ENCODE peak calls at places on chromosomes 12 and 14, in nine cellular contexts. One of them, this sample, is unnamed. For H3K4me1, the result is how much of the 10 kb centered on the place peaks cover.

GRCh38 chr12:53748072-53748840 is 3.5 kb downstream of the CISTR start:
- DNase-seq in body of pancreas: no peak
- DNase-seq in upper lobe of right lung: no peak
- DNase-seq in Peyer's patch: no peak
- DNase-seq in transverse colon: no peak
- DNase-seq in osteoblast: no peak
- DNase-seq in left ventricle myocardium inferior: no peak
- DNase-seq in A673: no peak
- DNase-seq in fibroblast of lung: no peak
- DNase-seq in this sample: no peak

GRCh38 chr14:36996133-36996856 is 176.1 kb downstream of the SLC25A21 start:
- DNase-seq in upper lobe of right lung: no peak
- DNase-seq in body of pancreas: no peak
- DNase-seq in A673: no peak
- DNase-seq in left ventricle myocardium inferior: no peak
- DNase-seq in osteoblast: no peak
- DNase-seq in Peyer's patch: no peak
- DNase-seq in fibroblast of lung: peak
- DNase-seq in transverse colon: no peak
- DNase-seq in this sample: peak

GRCh38 chr14:50864911-50865310 is 6.9 kb upstream of the ABHD12B start:
- DNase-seq in Peyer's patch: no peak
- DNase-seq in upper lobe of right lung: no peak
- DNase-seq in fibroblast of lung: no peak
- DNase-seq in A673: peak
- DNase-seq in left ventricle myocardium inferior: no peak
- DNase-seq in body of pancreas: no peak
- DNase-seq in transverse colon: no peak
- DNase-seq in osteoblast: peak
- DNase-seq in this sample: no peak

GRCh38 chr14:66117600-66117999 is 368.6 kb upstream of the CCDC196 start:
- DNase-seq in Peyer's patch: no peak
- DNase-seq in upper lobe of right lung: no peak
- DNase-seq in transverse colon: no peak
- DNase-seq in fibroblast of lung: peak
- DNase-seq in left ventricle myocardium inferior: no peak
- DNase-seq in osteoblast: peak
- DNase-seq in A673: no peak
- DNase-seq in body of pancreas: no peak
- DNase-seq in this sample: peak

GRCh38 chr12:43063642-43064041 is 474.1 kb upstream of the PRICKLE1 start:
- DNase-seq in left ventricle myocardium inferior: no peak
- DNase-seq in transverse colon: no peak
- DNase-seq in A673: no peak
- DNase-seq in upper lobe of right lung: no peak
- DNase-seq in Peyer's patch: no peak
- DNase-seq in fibroblast of lung: peak
- DNase-seq in osteoblast: peak
- DNase-seq in body of pancreas: no peak
- DNase-seq in this sample: no peak

GRCh38 chr14:97785495-97785894 is 988.3 kb downstream of the VRK1 start:
- DNase-seq in osteoblast: no peak
- DNase-seq in body of pancreas: no peak
- DNase-seq in left ventricle myocardium inferior: no peak
- DNase-seq in upper lobe of right lung: no peak
- DNase-seq in A673: no peak
- DNase-seq in transverse colon: no peak
- DNase-seq in fibroblast of lung: no peak
- DNase-seq in Peyer's patch: no peak
- DNase-seq in this sample: no peak

GRCh38 chr12:11653215-11653753 is 3.8 kb downstream of the ETV6 start:
- DNase-seq in Peyer's patch: peak
- DNase-seq in transverse colon: peak
- DNase-seq in A673: no peak
- DNase-seq in fibroblast of lung: peak
- DNase-seq in osteoblast: no peak
- DNase-seq in upper lobe of right lung: no peak
- DNase-seq in body of pancreas: no peak
- DNase-seq in left ventricle myocardium inferior: no peak
- DNase-seq in this sample: no peak

GRCh38 chr12:109740694-109741245 is 27.1 kb downstream of the FAM222A start:
- DNase-seq in left ventricle myocardium inferior: peak
- DNase-seq in body of pancreas: peak
- DNase-seq in fibroblast of lung: no peak
- DNase-seq in Peyer's patch: peak
- DNase-seq in A673: no peak
- DNase-seq in upper lobe of right lung: peak
- DNase-seq in osteoblast: peak
- DNase-seq in transverse colon: no peak
- DNase-seq in this sample: no peak

GRCh38 chr12:42440608-42441007 is 114.6 kb downstream of the PPHLN1 start:
- DNase-seq in Peyer's patch: no peak
- DNase-seq in A673: no peak
- DNase-seq in osteoblast: no peak
- DNase-seq in upper lobe of right lung: no peak
- DNase-seq in left ventricle myocardium inferior: no peak
- DNase-seq in fibroblast of lung: no peak
- DNase-seq in body of pancreas: no peak
- DNase-seq in transverse colon: no peak
- DNase-seq in this sample: no peak

GRCh38 chr12:75818863-75819262 is 212.7 kb downstream of the PHLDA1 start:
- DNase-seq in upper lobe of right lung: no peak
- DNase-seq in osteoblast: no peak
- DNase-seq in fibroblast of lung: no peak
- DNase-seq in Peyer's patch: no peak
- DNase-seq in transverse colon: no peak
- DNase-seq in body of pancreas: no peak
- DNase-seq in left ventricle myocardium inferior: no peak
- DNase-seq in A673: no peak
- DNase-seq in this sample: no peak

GRCh38 chr12:6074979-6075585 is 49.4 kb downstream of the VWF start:
- DNase-seq in left ventricle myocardium inferior: peak
- DNase-seq in osteoblast: peak
- DNase-seq in Peyer's patch: peak
- DNase-seq in body of pancreas: no peak
- DNase-seq in A673: no peak
- DNase-seq in fibroblast of lung: no peak
- DNase-seq in transverse colon: peak
- DNase-seq in upper lobe of right lung: peak
- DNase-seq in this sample: no peak

GRCh38 chr12:66503746-66504145 is 175.1 kb downstream of the GRIP1 start:
- DNase-seq in Peyer's patch: no peak
- DNase-seq in transverse colon: no peak
- DNase-seq in left ventricle myocardium inferior: no peak
- DNase-seq in fibroblast of lung: no peak
- DNase-seq in body of pancreas: no peak
- DNase-seq in A673: no peak
- DNase-seq in osteoblast: no peak
- DNase-seq in upper lobe of right lung: no peak
- DNase-seq in this sample: no peak
- H3K27ac ChIP-seq in Peyer's patch: no peak
- H3K27ac ChIP-seq in transverse colon: no peak
- H3K27ac ChIP-seq in left ventricle myocardium inferior: no peak
- H3K27ac ChIP-seq in fibroblast of lung: no peak
- H3K27ac ChIP-seq in body of pancreas: no peak
- H3K27ac ChIP-seq in A673: no peak
- H3K27ac ChIP-seq in osteoblast: no peak
- H3K27ac ChIP-seq in upper lobe of right lung: no peak
- H3K27ac ChIP-seq in this sample: no peak

GRCh38 chr12:57258977-57259970 is 8.3 kb upstream of the STAC3 start:
- DNase-seq in fibroblast of lung: peak
- DNase-seq in osteoblast: peak
- DNase-seq in A673: no peak
- DNase-seq in left ventricle myocardium inferior: peak
- DNase-seq in body of pancreas: peak
- DNase-seq in upper lobe of right lung: no peak
- DNase-seq in transverse colon: no peak
- DNase-seq in Peyer's patch: no peak
- DNase-seq in this sample: no peak

GRCh38 chr12:57260366-57260765 is 9.4 kb upstream of the STAC3 start:
- DNase-seq in A673: no peak
- DNase-seq in Peyer's patch: no peak
- DNase-seq in transverse colon: no peak
- DNase-seq in upper lobe of right lung: no peak
- DNase-seq in left ventricle myocardium inferior: no peak
- DNase-seq in body of pancreas: no peak
- DNase-seq in osteoblast: no peak
- DNase-seq in fibroblast of lung: no peak
- DNase-seq in this sample: no peak

GRCh38 chr12:57262126-57262822 is 11.3 kb upstream of the STAC3 start:
- DNase-seq in upper lobe of right lung: no peak
- DNase-seq in transverse colon: no peak
- DNase-seq in fibroblast of lung: no peak
- DNase-seq in left ventricle myocardium inferior: no peak
- DNase-seq in body of pancreas: no peak
- DNase-seq in osteoblast: no peak
- DNase-seq in Peyer's patch: no peak
- DNase-seq in A673: no peak
- DNase-seq in this sample: no peak

GRCh38 chr12:57263096-57263495 is 12.1 kb upstream of the STAC3 start:
- DNase-seq in A673: no peak
- DNase-seq in upper lobe of right lung: no peak
- DNase-seq in osteoblast: no peak
- DNase-seq in left ventricle myocardium inferior: no peak
- DNase-seq in Peyer's patch: no peak
- DNase-seq in transverse colon: no peak
- DNase-seq in body of pancreas: no peak
- DNase-seq in fibroblast of lung: no peak
- DNase-seq in this sample: no peak

DNA sequence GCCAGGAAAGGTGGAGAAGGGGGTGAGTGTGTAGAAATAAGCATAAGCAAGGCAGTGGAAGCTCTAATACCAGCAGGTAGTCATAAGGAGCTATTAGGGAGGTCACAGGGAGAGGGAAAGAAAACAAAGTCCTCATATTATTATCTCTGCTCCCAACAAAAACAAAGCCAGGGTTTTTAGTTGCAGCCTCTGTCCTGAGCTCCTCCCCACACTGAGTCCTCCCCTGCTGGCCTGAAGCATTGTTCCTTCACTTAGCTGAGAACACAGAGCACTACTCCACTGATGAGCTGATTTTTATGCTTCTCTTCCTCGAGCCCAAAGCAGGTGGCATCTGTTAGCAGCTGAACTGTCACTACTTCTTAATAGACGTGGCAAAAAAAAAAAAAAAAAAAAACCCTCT is 10.4 kb upstream of the STAC3 start:
- DNase-seq in upper lobe of right lung: no peak
- DNase-seq in left ventricle myocardium inferior: no peak
- DNase-seq in Peyer's patch: no peak
- DNase-seq in A673: no peak
- DNase-seq in body of pancreas: no peak
- DNase-seq in fibroblast of lung: no peak
- DNase-seq in transverse colon: no peak
- DNase-seq in osteoblast: no peak
- DNase-seq in this sample: no peak
- H3K4me1 ChIP-seq in upper lobe of right lung: under half
- H3K4me1 ChIP-seq in left ventricle myocardium inferior: half or more
- H3K4me1 ChIP-seq in Peyer's patch: under half
- H3K4me1 ChIP-seq in A673: under half
- H3K4me1 ChIP-seq in body of pancreas: under half
- H3K4me1 ChIP-seq in fibroblast of lung: under half
- H3K4me1 ChIP-seq in transverse colon: under half
- H3K4me1 ChIP-seq in osteoblast: under half
- H3K4me1 ChIP-seq in this sample: under half

DNA sequence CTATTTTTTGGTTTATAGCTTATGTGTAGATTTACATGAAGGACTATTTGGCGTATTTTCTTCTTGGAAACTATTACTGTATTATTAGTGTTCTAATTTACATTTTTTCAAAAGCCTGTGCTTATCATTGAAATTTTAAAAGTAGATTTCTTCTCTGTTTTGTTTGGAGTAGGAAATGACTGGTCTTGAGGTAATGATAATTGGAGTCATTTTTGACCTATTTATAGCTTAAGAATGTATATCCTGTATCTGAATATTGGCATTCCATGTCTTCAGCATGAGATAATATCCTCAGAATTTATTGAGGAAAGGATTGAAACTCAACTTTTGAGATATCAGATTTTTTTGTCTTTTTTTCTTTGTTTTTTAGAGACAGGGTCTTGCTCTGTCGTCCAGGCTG is 193.4 kb downstream of the ERC1 start:
- DNase-seq in body of pancreas: no peak
- DNase-seq in left ventricle myocardium inferior: no peak
- DNase-seq in fibroblast of lung: no peak
- DNase-seq in A673: no peak
- DNase-seq in transverse colon: no peak
- DNase-seq in osteoblast: no peak
- DNase-seq in upper lobe of right lung: no peak
- DNase-seq in Peyer's patch: no peak
- DNase-seq in this sample: no peak
- TF ChIP-seq CTCF in body of pancreas: no peak
- TF ChIP-seq CTCF in left ventricle myocardium inferior: no peak
- TF ChIP-seq CTCF in fibroblast of lung: no peak
- TF ChIP-seq CTCF in A673: no peak
- TF ChIP-seq CTCF in transverse colon: no peak
- TF ChIP-seq CTCF in osteoblast: no peak
- TF ChIP-seq CTCF in upper lobe of right lung: no peak
- TF ChIP-seq CTCF in Peyer's patch: no peak
- TF ChIP-seq CTCF in this sample: no peak

GRCh38 chr14:103708750-103709187 is 6.5 kb downstream of the XRCC3 start:
- DNase-seq in A673: no peak
- DNase-seq in body of pancreas: peak
- DNase-seq in osteoblast: no peak
- DNase-seq in fibroblast of lung: no peak
- DNase-seq in Peyer's patch: no peak
- DNase-seq in transverse colon: no peak
- DNase-seq in upper lobe of right lung: no peak
- DNase-seq in left ventricle myocardium inferior: peak
- DNase-seq in this sample: no peak
- H3K27ac ChIP-seq in A673: no peak
- H3K27ac ChIP-seq in body of pancreas: peak
- H3K27ac ChIP-seq in osteoblast: no peak
- H3K27ac ChIP-seq in fibroblast of lung: no peak
- H3K27ac ChIP-seq in Peyer's patch: no peak
- H3K27ac ChIP-seq in transverse colon: no peak
- H3K27ac ChIP-seq in upper lobe of right lung: no peak
- H3K27ac ChIP-seq in left ventricle myocardium inferior: peak
- H3K27ac ChIP-seq in this sample: no peak

DNA sequence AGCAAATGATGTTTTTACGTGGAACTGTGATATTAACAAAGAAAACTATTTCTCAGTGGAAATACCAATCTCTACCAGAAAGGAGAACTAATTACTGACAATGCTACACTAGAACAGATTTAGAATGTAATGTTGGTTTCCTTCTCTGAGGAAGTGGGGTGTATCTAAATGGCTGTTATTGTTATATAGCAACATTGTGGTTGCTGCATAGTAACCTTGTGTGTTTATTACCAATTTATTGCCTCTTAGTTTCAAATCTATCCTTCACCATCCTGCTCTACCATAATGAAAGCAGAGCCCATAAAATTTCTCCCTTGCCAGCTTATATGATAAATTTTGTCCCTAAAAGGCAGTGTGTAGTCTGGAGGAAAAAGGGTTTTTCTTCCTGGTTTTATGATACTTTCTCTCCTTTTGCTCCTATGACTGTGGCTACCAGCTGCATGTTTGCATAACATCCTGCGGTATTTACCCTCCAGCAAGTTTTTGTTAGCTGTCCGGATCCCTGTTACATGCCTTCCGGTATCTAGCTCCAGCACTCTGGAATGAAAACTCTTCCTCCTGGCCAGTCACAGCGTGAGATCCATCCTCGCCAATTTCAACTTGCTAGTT is 5.7 kb upstream of the KLRK1 start:
- DNase-seq in upper lobe of right lung: no peak
- DNase-seq in transverse colon: peak
- DNase-seq in fibroblast of lung: peak
- DNase-seq in Peyer's patch: no peak
- DNase-seq in left ventricle myocardium inferior: no peak
- DNase-seq in A673: no peak
- DNase-seq in body of pancreas: peak
- DNase-seq in osteoblast: peak
- DNase-seq in this sample: peak
- H3K4me1 ChIP-seq in upper lobe of right lung: under half
- H3K4me1 ChIP-seq in transverse colon: under half
- H3K4me1 ChIP-seq in fibroblast of lung: under half
- H3K4me1 ChIP-seq in Peyer's patch: under half
- H3K4me1 ChIP-seq in left ventricle myocardium inferior: under half
- H3K4me1 ChIP-seq in A673: under half
- H3K4me1 ChIP-seq in body of pancreas: under half
- H3K4me1 ChIP-seq in osteoblast: under half
- H3K4me1 ChIP-seq in this sample: under half